ENCODE peak calls at places on chromosomes 4 and X, in five cellular contexts. One of them, this sample, is unnamed.

GRCh38 chr4:7911044-7911578 is 28.6 kb downstream of the AFAP1 start:
- DNase-seq in occipital lobe: no peak
- DNase-seq in HFFc6: peak; percentile 94
- DNase-seq in activated T-cell treated with anti-CD3 and anti-CD28 coated beads, Interleukin-2, amount 50 U/mL, for 48 hours: no peak
- DNase-seq in GM10248: no peak
- DNase-seq in this sample: no peak

GRCh38 chr4:109816082-109816442 is 500 bp downstream of the GAR1 start:
- DNase-seq in occipital lobe: no peak
- DNase-seq in HFFc6: no peak
- DNase-seq in activated T-cell treated with anti-CD3 and anti-CD28 coated beads, Interleukin-2, amount 50 U/mL, for 48 hours: peak; percentile 57
- DNase-seq in GM10248: peak; percentile 13
- DNase-seq in this sample: no peak

GRCh38 chr4:153081181-153081580 is 123.1 kb upstream of the TRIM2 start:
- DNase-seq in occipital lobe: no peak
- DNase-seq in HFFc6: no peak
- DNase-seq in activated T-cell treated with anti-CD3 and anti-CD28 coated beads, Interleukin-2, amount 50 U/mL, for 48 hours: no peak
- DNase-seq in GM10248: no peak
- DNase-seq in this sample: no peak

GRCh38 chr4:154626793-154627484 is 14.5 kb upstream of the FGG start:
- DNase-seq in occipital lobe: no peak
- DNase-seq in HFFc6: no peak
- DNase-seq in activated T-cell treated with anti-CD3 and anti-CD28 coated beads, Interleukin-2, amount 50 U/mL, for 48 hours: peak; percentile 73
- DNase-seq in GM10248: peak; percentile 78
- DNase-seq in this sample: no peak

GRCh38 chrX:52420824-52421443 is 52.1 kb downstream of the XAGE2 start:
- DNase-seq in occipital lobe: no peak
- DNase-seq in HFFc6: no peak
- DNase-seq in activated T-cell treated with anti-CD3 and anti-CD28 coated beads, Interleukin-2, amount 50 U/mL, for 48 hours: no peak
- DNase-seq in GM10248: no peak
- DNase-seq in this sample: no peak

GRCh38 chr4:67736262-67736661 is 17.9 kb downstream of the GNRHR start:
- DNase-seq in occipital lobe: no peak
- DNase-seq in HFFc6: no peak
- DNase-seq in activated T-cell treated with anti-CD3 and anti-CD28 coated beads, Interleukin-2, amount 50 U/mL, for 48 hours: no peak
- DNase-seq in GM10248: no peak
- DNase-seq in this sample: no peak

GRCh38 chr4:176340871-176341685 is 21.3 kb downstream of the SPCS3 start:
- DNase-seq in occipital lobe: no peak
- DNase-seq in HFFc6: peak; percentile 25
- DNase-seq in activated T-cell treated with anti-CD3 and anti-CD28 coated beads, Interleukin-2, amount 50 U/mL, for 48 hours: no peak
- DNase-seq in GM10248: peak; percentile 28
- DNase-seq in this sample: no peak

GRCh38 chrX:64894454-64895038 is 81.7 kb downstream of the ZC4H2 start:
- DNase-seq in occipital lobe: no peak
- DNase-seq in HFFc6: no peak
- DNase-seq in activated T-cell treated with anti-CD3 and anti-CD28 coated beads, Interleukin-2, amount 50 U/mL, for 48 hours: peak; percentile 67
- DNase-seq in GM10248: peak; percentile 23
- DNase-seq in this sample: no peak

GRCh38 chr4:14254252-14254651 is 626.7 kb upstream of the BOD1L1 start:
- DNase-seq in occipital lobe: no peak
- DNase-seq in HFFc6: peak; percentile 26
- DNase-seq in activated T-cell treated with anti-CD3 and anti-CD28 coated beads, Interleukin-2, amount 50 U/mL, for 48 hours: peak; percentile 18
- DNase-seq in GM10248: no peak
- DNase-seq in this sample: no peak

GRCh38 chr4:89906787-89907521 is 12.3 kb downstream of the MMRN1 start:
- DNase-seq in occipital lobe: no peak
- DNase-seq in HFFc6: no peak
- DNase-seq in activated T-cell treated with anti-CD3 and anti-CD28 coated beads, Interleukin-2, amount 50 U/mL, for 48 hours: no peak
- DNase-seq in GM10248: no peak
- DNase-seq in this sample: no peak

GRCh38 chr4:5572114-5572513 is 136.2 kb downstream of the EVC2 start:
- DNase-seq in occipital lobe: no peak
- DNase-seq in HFFc6: no peak
- DNase-seq in activated T-cell treated with anti-CD3 and anti-CD28 coated beads, Interleukin-2, amount 50 U/mL, for 48 hours: no peak
- DNase-seq in GM10248: no peak
- DNase-seq in this sample: no peak

GRCh38 chrX:71954458-71954857 is 43.8 kb downstream of the NHSL2 start:
- DNase-seq in occipital lobe: no peak
- DNase-seq in HFFc6: no peak
- DNase-seq in activated T-cell treated with anti-CD3 and anti-CD28 coated beads, Interleukin-2, amount 50 U/mL, for 48 hours: no peak
- DNase-seq in GM10248: no peak
- DNase-seq in this sample: no peak

GRCh38 chrX:110180928-110181310 is 137.0 kb downstream of the AMMECR1 start:
- DNase-seq in occipital lobe: no peak
- DNase-seq in HFFc6: peak; percentile 52
- DNase-seq in activated T-cell treated with anti-CD3 and anti-CD28 coated beads, Interleukin-2, amount 50 U/mL, for 48 hours: no peak
- DNase-seq in GM10248: no peak
- DNase-seq in this sample: no peak

GRCh38 chrX:21963736-21964135 is 23.2 kb downstream of the SMS start:
- DNase-seq in occipital lobe: no peak
- DNase-seq in HFFc6: peak; percentile 1
- DNase-seq in activated T-cell treated with anti-CD3 and anti-CD28 coated beads, Interleukin-2, amount 50 U/mL, for 48 hours: no peak
- DNase-seq in GM10248: no peak
- DNase-seq in this sample: no peak

GRCh38 chr4:125826801-125827200 is 512.0 kb downstream of the FAT4 start:
- DNase-seq in occipital lobe: no peak
- DNase-seq in HFFc6: no peak
- DNase-seq in activated T-cell treated with anti-CD3 and anti-CD28 coated beads, Interleukin-2, amount 50 U/mL, for 48 hours: no peak
- DNase-seq in GM10248: no peak
- DNase-seq in this sample: no peak

GRCh38 chrX:34654939-34655338 is 2.1 kb downstream of the TMEM47 start:
- DNase-seq in occipital lobe: no peak
- DNase-seq in HFFc6: no peak
- DNase-seq in activated T-cell treated with anti-CD3 and anti-CD28 coated beads, Interleukin-2, amount 50 U/mL, for 48 hours: no peak
- DNase-seq in GM10248: no peak
- DNase-seq in this sample: peak; percentile 7

GRCh38 chr4:80500593-80500992 is 165.1 kb downstream of the CFAP299 start:
- DNase-seq in occipital lobe: no peak
- DNase-seq in HFFc6: no peak
- DNase-seq in activated T-cell treated with anti-CD3 and anti-CD28 coated beads, Interleukin-2, amount 50 U/mL, for 48 hours: no peak
- DNase-seq in GM10248: no peak
- DNase-seq in this sample: no peak

GRCh38 chrX:2614911-2615310 is 76.2 kb upstream of the CD99 start:
- DNase-seq in occipital lobe: no peak
- DNase-seq in HFFc6: peak; percentile 88
- DNase-seq in activated T-cell treated with anti-CD3 and anti-CD28 coated beads, Interleukin-2, amount 50 U/mL, for 48 hours: no peak
- DNase-seq in GM10248: no peak
- DNase-seq in this sample: no peak

GRCh38 chr4:82850684-82851083 is 40.3 kb downstream of the SEC31A start:
- DNase-seq in occipital lobe: no peak
- DNase-seq in HFFc6: no peak
- DNase-seq in activated T-cell treated with anti-CD3 and anti-CD28 coated beads, Interleukin-2, amount 50 U/mL, for 48 hours: no peak
- DNase-seq in GM10248: no peak
- DNase-seq in this sample: no peak

GRCh38 chr4:4328206-4328605 is 38.2 kb downstream of the ZBTB49 start:
- DNase-seq in occipital lobe: no peak
- DNase-seq in HFFc6: no peak
- DNase-seq in activated T-cell treated with anti-CD3 and anti-CD28 coated beads, Interleukin-2, amount 50 U/mL, for 48 hours: no peak
- DNase-seq in GM10248: no peak
- DNase-seq in this sample: no peak

GRCh38 chr4:102533916-102534315 is 32.8 kb downstream of the NFKB1 start:
- DNase-seq in occipital lobe: no peak
- DNase-seq in HFFc6: no peak
- DNase-seq in activated T-cell treated with anti-CD3 and anti-CD28 coated beads, Interleukin-2, amount 50 U/mL, for 48 hours: no peak
- DNase-seq in GM10248: no peak
- DNase-seq in this sample: no peak

GRCh38 chr4:187393546-187394344 is 601.8 kb upstream of the ZFP42 start:
- DNase-seq in occipital lobe: no peak
- DNase-seq in HFFc6: peak; percentile 2
- DNase-seq in activated T-cell treated with anti-CD3 and anti-CD28 coated beads, Interleukin-2, amount 50 U/mL, for 48 hours: no peak
- DNase-seq in GM10248: no peak
- DNase-seq in this sample: no peak

GRCh38 chr4:17117746-17118145 is 219.3 kb upstream of the LDB2 start:
- DNase-seq in occipital lobe: no peak
- DNase-seq in HFFc6: no peak
- DNase-seq in activated T-cell treated with anti-CD3 and anti-CD28 coated beads, Interleukin-2, amount 50 U/mL, for 48 hours: no peak
- DNase-seq in GM10248: no peak
- DNase-seq in this sample: no peak

GRCh38 chr4:82748176-82748575 is 50.4 kb downstream of the SCD5 start:
- DNase-seq in occipital lobe: peak; percentile 19
- DNase-seq in HFFc6: no peak
- DNase-seq in activated T-cell treated with anti-CD3 and anti-CD28 coated beads, Interleukin-2, amount 50 U/mL, for 48 hours: no peak
- DNase-seq in GM10248: no peak
- DNase-seq in this sample: peak; percentile 27

GRCh38 chr4:87066403-87067119 is 131.8 kb downstream of the AFF1 start:
- DNase-seq in occipital lobe: no peak
- DNase-seq in HFFc6: no peak
- DNase-seq in activated T-cell treated with anti-CD3 and anti-CD28 coated beads, Interleukin-2, amount 50 U/mL, for 48 hours: no peak
- DNase-seq in GM10248: no peak
- DNase-seq in this sample: no peak

GRCh38 chr4:11469900-11470708 is 41.4 kb upstream of the HS3ST1 start:
- DNase-seq in occipital lobe: no peak
- DNase-seq in HFFc6: no peak
- DNase-seq in activated T-cell treated with anti-CD3 and anti-CD28 coated beads, Interleukin-2, amount 50 U/mL, for 48 hours: no peak
- DNase-seq in GM10248: peak; percentile 20
- DNase-seq in this sample: no peak

GRCh38 chr4:68861057-68861456 is 45.3 kb downstream of the UGT2B10 start:
- DNase-seq in occipital lobe: no peak
- DNase-seq in HFFc6: no peak
- DNase-seq in activated T-cell treated with anti-CD3 and anti-CD28 coated beads, Interleukin-2, amount 50 U/mL, for 48 hours: no peak
- DNase-seq in GM10248: no peak
- DNase-seq in this sample: no peak

GRCh38 chrX:50100188-50100587 is 100.6 kb downstream of the AKAP4 start:
- DNase-seq in occipital lobe: no peak
- DNase-seq in HFFc6: no peak
- DNase-seq in activated T-cell treated with anti-CD3 and anti-CD28 coated beads, Interleukin-2, amount 50 U/mL, for 48 hours: no peak
- DNase-seq in GM10248: no peak
- DNase-seq in this sample: no peak

GRCh38 chr4:42954925-42955669 is 62.6 kb downstream of the GRXCR1 start:
- DNase-seq in occipital lobe: peak; percentile 20
- DNase-seq in HFFc6: no peak
- DNase-seq in activated T-cell treated with anti-CD3 and anti-CD28 coated beads, Interleukin-2, amount 50 U/mL, for 48 hours: no peak
- DNase-seq in GM10248: no peak
- DNase-seq in this sample: no peak

GRCh38 chr4:61994036-61994435 is 793.9 kb downstream of the ADGRL3 start:
- DNase-seq in occipital lobe: no peak
- DNase-seq in HFFc6: no peak
- DNase-seq in activated T-cell treated with anti-CD3 and anti-CD28 coated beads, Interleukin-2, amount 50 U/mL, for 48 hours: no peak
- DNase-seq in GM10248: no peak
- DNase-seq in this sample: no peak

GRCh38 chr4:125085-125820 is 952 bp downstream of the ZNF718 start:
- DNase-seq in occipital lobe: peak; percentile 7
- DNase-seq in HFFc6: no peak
- DNase-seq in activated T-cell treated with anti-CD3 and anti-CD28 coated beads, Interleukin-2, amount 50 U/mL, for 48 hours: no peak
- DNase-seq in GM10248: peak; percentile 60
- DNase-seq in this sample: no peak

GRCh38 chr4:144223654-144224053 is 83.1 kb upstream of the GYPA start:
- DNase-seq in occipital lobe: no peak
- DNase-seq in HFFc6: no peak
- DNase-seq in activated T-cell treated with anti-CD3 and anti-CD28 coated beads, Interleukin-2, amount 50 U/mL, for 48 hours: no peak
- DNase-seq in GM10248: no peak
- DNase-seq in this sample: no peak

GRCh38 chr4:175373031-175373430 is 439.0 kb downstream of the GPM6A start:
- DNase-seq in occipital lobe: no peak
- DNase-seq in HFFc6: no peak
- DNase-seq in activated T-cell treated with anti-CD3 and anti-CD28 coated beads, Interleukin-2, amount 50 U/mL, for 48 hours: no peak
- DNase-seq in GM10248: no peak
- DNase-seq in this sample: no peak

GRCh38 chrX:155888139-155888538 is 7.0 kb downstream of the VAMP7 start:
- DNase-seq in occipital lobe: no peak
- DNase-seq in HFFc6: peak; percentile 78
- DNase-seq in activated T-cell treated with anti-CD3 and anti-CD28 coated beads, Interleukin-2, amount 50 U/mL, for 48 hours: no peak
- DNase-seq in GM10248: no peak
- DNase-seq in this sample: no peak

This sample was measured in hypothalamus.